ENCODE peak calls at places on chromosomes 2 and 18, in four cellular contexts. V is H9, N is IMR-90, A is H1. U is an unnamed sample.

GRCh38 chr18:2901405-2901989 is 54.7 kb downstream of the EMILIN2 start:
- DNase-seq in V (no peak), N (peak), A (no peak), U (no peak)

GRCh38 chr2:61011649-61012048 is 5.9 kb upstream of the PEX13 start:
- DNase-seq in A (no peak), V (no peak), N (peak), U (no peak)

GRCh38 chr2:8303322-8303832 is 378.5 kb upstream of the ID2 start:
- DNase-seq in N (no peak), V (peak), A (no peak), U (no peak)

GRCh38 chr18:28729321-28729720 is 552.4 kb upstream of the CDH2 start:
- DNase-seq in V (no peak), A (no peak), N (peak), U (no peak)

GRCh38 chr2:138059967-138060635 is 95.8 kb downstream of the HNMT start:
- DNase-seq in V (no peak), N (peak), A (no peak), U (no peak)

GRCh38 chr2:27298391-27299080 is 9.7 kb downstream of the UCN start:
- DNase-seq in A (no peak), V (no peak), N (no peak), U (no peak)

GRCh38 chr18:21112140-21112473 is 494 bp upstream of the ROCK1 start:
- DNase-seq in A (no peak), N (no peak), V (no peak), U (no peak)

GRCh38 chr2:938181-939005 is 12.3 kb upstream of the SNTG2 start:
- DNase-seq in V (no peak), N (no peak), A (no peak), U (no peak)

GRCh38 chr18:42310956-42311355 is 355.9 kb downstream of the PIK3C3 start:
- DNase-seq in A (no peak), V (no peak), N (no peak), U (peak)

GRCh38 chr2:95670167-95670566 is 78.4 kb downstream of the TRIM43 start:
- DNase-seq in V (no peak), N (peak), A (no peak), U (no peak)

GRCh38 chr2:20012282-20013060 is at the start of gene MATN3:
- DNase-seq in V (peak), N (no peak), A (no peak), U (peak)

GRCh38 chr2:136126021-136126420 is 8.1 kb upstream of the CXCR4 start:
- DNase-seq in A (no peak), V (no peak), N (no peak), U (peak)

GRCh38 chr2:112204411-112204810 is 50.4 kb downstream of the ZC3H8 start:
- DNase-seq in V (no peak), N (peak), A (no peak), U (peak)

GRCh38 chr2:68948695-68949094 is 4.0 kb downstream of the GKN2 start:
- DNase-seq in A (no peak), V (no peak), N (no peak), U (no peak)

GRCh38 chr2:144776766-144777165 is 256.8 kb upstream of the ZEB2 start:
- DNase-seq in N (peak), A (no peak), V (no peak), U (no peak)

GRCh38 chr2:103103678-103104077 is 341.8 kb downstream of the TMEM182 start:
- DNase-seq in V (no peak), A (no peak), N (no peak), U (no peak)

GRCh38 chr18:10518595-10519273 is 7.1 kb upstream of the NAPG start:
- DNase-seq in V (no peak), N (peak), A (no peak), U (peak)

GRCh38 chr2:28250006-28250405 is 142.7 kb upstream of the FOSL2 start:
- DNase-seq in A (peak), V (no peak), N (peak), U (peak)

GRCh38 chr2:143717532-143718168 is 588.4 kb downstream of the ARHGAP15 start:
- DNase-seq in N (peak), V (no peak), A (no peak), U (no peak)
- H3K4me2 ChIP-seq in N (peak), V (no peak), A (no peak), U (no peak)

GRCh38 chr18:30623401-30624065 is 419.0 kb downstream of the DSC3 start:
- DNase-seq in N (no peak), A (no peak), V (no peak), U (no peak)
- H3K56ac ChIP-seq in N (no peak), A (no peak), V (no peak), U (no peak)

GRCh38 chr2:105412584-105412983 is 13.7 kb upstream of the FHL2 start:
- DNase-seq in V (no peak), N (no peak), A (no peak), U (no peak)
- H3K9ac ChIP-seq in V (no peak), N (no peak), A (no peak), U (no peak)

DNA sequence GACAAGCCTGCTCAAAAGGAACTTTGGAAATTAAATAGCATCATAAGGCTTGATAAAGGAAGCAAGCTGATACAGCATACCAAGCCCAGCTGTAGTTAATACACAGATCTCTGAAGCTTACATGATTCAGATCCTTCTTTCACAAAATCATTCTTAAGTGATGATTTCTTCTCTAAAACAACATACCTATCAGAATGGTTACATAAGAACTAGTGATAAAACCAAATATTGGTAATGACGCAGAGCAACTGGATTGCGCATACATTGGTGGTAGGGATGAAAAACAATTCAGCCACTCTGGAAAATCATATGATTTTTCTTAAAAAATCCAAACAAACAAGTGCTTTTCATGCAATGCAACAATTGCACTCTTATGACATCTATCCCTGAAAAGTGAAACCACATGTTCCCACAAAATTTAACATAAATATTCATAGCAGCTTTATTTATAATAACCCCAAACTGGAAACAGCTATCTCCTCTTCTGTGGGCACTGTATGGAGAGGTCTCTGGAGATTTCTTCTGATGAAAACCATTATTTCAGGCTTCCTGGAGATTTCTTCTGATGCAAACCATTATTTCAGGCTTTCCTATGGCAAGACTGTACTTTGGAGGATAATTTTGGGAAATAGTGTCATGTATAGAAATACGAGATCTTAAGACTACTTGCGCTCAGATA is 153.6 kb upstream of the DSEL start:
- DNase-seq in A (no peak), N (peak), V (no peak), U (no peak)
- H3K4me2 ChIP-seq in A (no peak), N (peak), V (no peak), U (no peak)

GRCh38 chr18:71209944-71210343 is 921.1 kb downstream of the SOCS6 start:
- DNase-seq in N (no peak), A (no peak), V (no peak), U (no peak)

GRCh38 chr18:71212222-71212621 is 923.4 kb downstream of the SOCS6 start:
- DNase-seq in A (no peak), N (no peak), V (peak), U (no peak)
- H3K56ac ChIP-seq in A (no peak), N (no peak), V (no peak), U (no peak)

DNA sequence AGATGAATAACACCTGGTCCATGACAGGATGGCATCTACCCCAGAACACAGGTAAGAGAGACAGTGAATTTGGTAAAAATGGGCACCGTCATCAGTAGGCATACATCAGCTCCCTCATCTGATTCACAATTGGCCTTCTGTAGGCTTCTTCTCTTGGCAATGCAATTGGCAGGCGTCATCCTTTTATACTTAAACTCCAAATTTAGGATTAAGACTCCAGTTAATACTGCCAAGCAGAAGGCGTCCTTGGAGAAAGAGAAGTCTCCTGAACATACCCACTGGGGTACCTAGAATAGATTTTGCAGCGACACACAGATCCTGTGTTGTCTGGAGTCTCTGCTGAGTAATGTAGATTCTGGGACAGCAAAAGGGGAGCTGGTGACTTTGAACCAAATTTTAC is 628 bp upstream of the METAP1D start:
- DNase-seq in N (no peak), A (no peak), V (no peak), U (no peak)
- H3K9ac ChIP-seq in N (peak), A (no peak), V (peak), U (peak)